ENCODE peak calls at places on chromosomes 13 and 19, in five cellular contexts. One of them, this sample, is unnamed.
A peak's percentile ranks its signal among the peaks of the same experiment; 100 is the strongest.

GRCh38 chr13:48838193-48839000 is 137.3 kb upstream of the FNDC3A start:
- DNase-seq in AG10803: peak; percentile 24
- DNase-seq in neuronal stem cell: no peak
- DNase-seq in mammary epithelial cell: no peak
- DNase-seq in breast epithelium: no peak
- DNase-seq in this sample: peak; percentile 55

GRCh38 chr19:8611890-8612806 is 1.6 kb upstream of the ADAMTS10 start:
- DNase-seq in breast epithelium: no peak
- DNase-seq in neuronal stem cell: no peak
- DNase-seq in mammary epithelial cell: no peak
- DNase-seq in AG10803: peak; percentile 79
- DNase-seq in this sample: peak; percentile 81

GRCh38 chr13:51913421-51914136 is 51.8 kb downstream of the CCDC70 start:
- DNase-seq in neuronal stem cell: no peak
- DNase-seq in mammary epithelial cell: no peak
- DNase-seq in breast epithelium: no peak
- DNase-seq in AG10803: no peak
- DNase-seq in this sample: no peak

GRCh38 chr13:66520511-66521390 is 709.4 kb downstream of the PCDH9 start:
- DNase-seq in neuronal stem cell: no peak
- DNase-seq in breast epithelium: no peak
- DNase-seq in AG10803: no peak
- DNase-seq in mammary epithelial cell: no peak
- DNase-seq in this sample: peak; percentile 4

GRCh38 chr13:37788346-37788745 is 81.2 kb downstream of the TRPC4 start:
- DNase-seq in neuronal stem cell: no peak
- DNase-seq in mammary epithelial cell: no peak
- DNase-seq in breast epithelium: no peak
- DNase-seq in AG10803: no peak
- DNase-seq in this sample: peak; percentile 53

GRCh38 chr19:2426661-2427322 is 594 bp downstream of the TIMM13 start:
- DNase-seq in AG10803: peak; percentile 7
- DNase-seq in mammary epithelial cell: peak; percentile 35
- DNase-seq in neuronal stem cell: peak; percentile 63
- DNase-seq in breast epithelium: no peak
- DNase-seq in this sample: peak; percentile 38

GRCh38 chr19:42132851-42133528 is 744 bp upstream of the POU2F2 start:
- DNase-seq in breast epithelium: peak; percentile 54
- DNase-seq in AG10803: peak; percentile 41
- DNase-seq in mammary epithelial cell: peak; percentile 41
- DNase-seq in neuronal stem cell: peak; percentile 72
- DNase-seq in this sample: peak; percentile 51

GRCh38 chr19:44992336-44993163 is 8.7 kb upstream of the RELB start:
- DNase-seq in breast epithelium: no peak
- DNase-seq in AG10803: no peak
- DNase-seq in neuronal stem cell: no peak
- DNase-seq in mammary epithelial cell: no peak
- DNase-seq in this sample: no peak

DNA sequence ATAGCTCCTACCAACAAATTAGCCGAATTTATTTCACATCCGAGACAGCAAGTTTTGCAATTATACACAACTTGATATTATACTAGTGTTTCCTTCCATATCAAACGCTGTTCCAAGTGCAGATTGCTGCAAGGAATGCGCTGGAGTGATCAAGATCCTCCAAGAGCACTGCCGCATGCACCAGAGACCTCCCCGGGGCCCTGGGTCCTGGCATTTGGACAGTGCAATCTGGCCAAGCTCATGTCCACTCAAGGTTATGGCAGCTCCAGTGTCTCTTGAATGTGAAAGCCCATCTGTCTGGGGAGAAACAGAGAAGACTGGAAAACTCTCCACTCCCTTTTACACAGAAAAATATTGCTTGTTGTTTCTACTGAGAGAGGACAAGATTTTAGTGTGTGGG is 111.9 kb downstream of the HSPH1 start:
- DNase-seq in mammary epithelial cell: no peak
- DNase-seq in neuronal stem cell: no peak
- DNase-seq in AG10803: no peak
- DNase-seq in breast epithelium: no peak
- DNase-seq in this sample: no peak
- H3K4me3 ChIP-seq in mammary epithelial cell: no peak overlapping the region
- H3K4me3 ChIP-seq in neuronal stem cell: no peak overlapping the region
- H3K4me3 ChIP-seq in AG10803: no peak overlapping the region
- H3K4me3 ChIP-seq in breast epithelium: no peak overlapping the region
- H3K4me3 ChIP-seq in this sample: no peak overlapping the region

GRCh38 chr19:22622901-22623840 is 11.0 kb upstream of the ZNF492 start:
- DNase-seq in mammary epithelial cell: no peak
- DNase-seq in AG10803: no peak
- DNase-seq in neuronal stem cell: no peak
- DNase-seq in breast epithelium: no peak
- DNase-seq in this sample: no peak
- H3K4me3 ChIP-seq in mammary epithelial cell: no peak overlapping the region
- H3K4me3 ChIP-seq in AG10803: no peak overlapping the region
- H3K4me3 ChIP-seq in neuronal stem cell: no peak overlapping the region
- H3K4me3 ChIP-seq in breast epithelium: peak overlapping the region; percentile 23
- H3K4me3 ChIP-seq in this sample: no peak overlapping the region

GRCh38 chr19:35298561-35298972 is 6.6 kb downstream of the MAG start:
- DNase-seq in breast epithelium: no peak
- DNase-seq in mammary epithelial cell: no peak
- DNase-seq in AG10803: no peak
- DNase-seq in neuronal stem cell: no peak
- DNase-seq in this sample: no peak

GRCh38 chr19:35301961-35302360 is 10.0 kb downstream of the MAG start:
- DNase-seq in breast epithelium: no peak
- DNase-seq in neuronal stem cell: no peak
- DNase-seq in AG10803: no peak
- DNase-seq in mammary epithelial cell: no peak
- DNase-seq in this sample: no peak

GRCh38 chr19:35297922-35298321 is 6.0 kb downstream of the MAG start:
- DNase-seq in neuronal stem cell: no peak
- DNase-seq in mammary epithelial cell: no peak
- DNase-seq in breast epithelium: no peak
- DNase-seq in AG10803: no peak
- DNase-seq in this sample: no peak

GRCh38 chr19:35300340-35300649 is 8.3 kb downstream of the MAG start:
- DNase-seq in mammary epithelial cell: no peak
- DNase-seq in neuronal stem cell: no peak
- DNase-seq in AG10803: no peak
- DNase-seq in breast epithelium: no peak
- DNase-seq in this sample: no peak

DNA sequence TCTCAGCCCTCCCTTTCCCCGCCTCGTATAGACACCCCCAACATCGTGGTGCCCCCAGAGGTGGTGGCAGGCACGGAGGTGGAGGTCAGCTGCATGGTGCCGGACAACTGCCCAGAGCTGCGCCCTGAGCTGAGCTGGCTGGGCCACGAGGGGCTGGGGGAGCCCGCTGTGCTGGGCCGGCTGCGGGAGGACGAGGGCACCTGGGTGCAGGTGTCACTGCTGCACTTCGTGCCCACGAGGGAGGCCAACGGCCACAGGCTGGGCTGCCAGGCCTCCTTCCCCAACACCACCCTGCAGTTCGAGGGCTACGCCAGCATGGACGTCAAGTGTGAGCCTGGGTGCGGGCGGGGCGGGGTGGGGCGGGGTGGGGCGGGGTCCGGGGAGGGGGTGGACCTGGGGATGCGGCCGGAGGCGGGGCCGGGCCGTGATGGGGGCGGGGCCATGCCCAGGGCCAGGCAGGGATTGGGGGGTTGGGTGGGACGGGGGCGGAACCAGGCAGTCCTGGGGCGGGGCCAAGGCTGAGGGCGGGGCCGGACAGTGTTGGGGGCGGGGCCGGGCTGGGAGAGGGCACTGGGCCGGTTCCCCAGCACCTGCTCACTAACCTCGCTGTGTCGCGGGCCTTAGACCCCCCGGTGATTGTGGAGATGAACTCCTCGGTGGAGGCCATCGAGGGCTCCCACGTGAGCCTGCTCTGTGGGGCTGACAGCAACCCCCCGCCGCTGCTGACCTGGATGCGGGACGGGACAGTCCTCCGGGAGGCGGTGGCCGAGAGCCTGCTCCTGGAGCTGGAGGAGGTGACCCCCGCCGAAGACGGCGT is 7.8 kb downstream of the MAG start:
- DNase-seq in mammary epithelial cell: no peak
- DNase-seq in neuronal stem cell: no peak
- DNase-seq in AG10803: no peak
- DNase-seq in breast epithelium: no peak
- DNase-seq in this sample: no peak
- H3K4me3 ChIP-seq in mammary epithelial cell: no peak overlapping the region
- H3K4me3 ChIP-seq in neuronal stem cell: no peak overlapping the region
- H3K4me3 ChIP-seq in AG10803: no peak overlapping the region
- H3K4me3 ChIP-seq in breast epithelium: no peak overlapping the region
- H3K4me3 ChIP-seq in this sample: no peak overlapping the region

GRCh38 chr19:33235996-33236350 is 10.3 kb upstream of the SLC7A10 start:
- DNase-seq in mammary epithelial cell: no peak
- DNase-seq in breast epithelium: no peak
- DNase-seq in neuronal stem cell: no peak
- DNase-seq in AG10803: no peak
- DNase-seq in this sample: no peak
- H3K4me3 ChIP-seq in mammary epithelial cell: no peak overlapping the region
- H3K4me3 ChIP-seq in breast epithelium: no peak overlapping the region
- H3K4me3 ChIP-seq in neuronal stem cell: no peak overlapping the region
- H3K4me3 ChIP-seq in AG10803: no peak overlapping the region
- H3K4me3 ChIP-seq in this sample: no peak overlapping the region

DNA sequence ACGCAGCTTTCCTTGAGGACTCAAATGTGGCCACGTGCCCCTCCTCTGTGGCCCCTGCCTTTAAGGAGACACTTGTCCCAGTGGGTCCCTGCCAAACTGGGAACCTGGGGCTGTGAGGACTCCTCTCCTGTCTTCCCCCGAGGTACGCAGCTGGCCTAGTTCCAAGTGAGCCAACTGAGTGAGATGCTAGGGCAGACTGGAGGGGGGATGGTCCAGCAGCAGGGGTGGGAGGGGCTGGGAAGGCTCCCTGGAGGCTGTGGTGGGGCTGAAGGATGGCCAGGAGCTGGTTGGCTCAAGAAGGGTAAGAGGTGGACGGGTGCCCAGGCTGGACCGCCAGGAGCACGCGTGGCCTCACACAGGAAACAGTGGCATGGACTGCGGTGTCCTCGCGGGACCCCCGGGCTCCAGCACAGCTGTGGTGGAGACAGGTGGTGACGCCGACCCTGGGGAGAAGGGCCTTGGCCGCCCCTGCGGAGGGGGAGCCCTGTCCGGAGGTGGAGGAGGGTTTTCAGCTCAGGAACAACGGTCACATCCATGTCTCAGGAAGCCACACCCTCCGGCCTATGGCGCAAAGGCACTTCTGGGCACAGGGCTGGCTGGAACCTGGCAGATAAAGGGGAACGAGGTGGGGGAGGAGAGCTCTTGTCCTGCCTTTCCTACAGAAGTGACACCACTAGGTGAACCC is 45.8 kb downstream of the MLLT1 start:
- DNase-seq in mammary epithelial cell: no peak
- DNase-seq in breast epithelium: no peak
- DNase-seq in neuronal stem cell: no peak
- DNase-seq in AG10803: peak; percentile 29
- DNase-seq in this sample: peak; percentile 44
- H3K4me3 ChIP-seq in mammary epithelial cell: no peak overlapping the region
- H3K4me3 ChIP-seq in breast epithelium: no peak overlapping the region
- H3K4me3 ChIP-seq in neuronal stem cell: no peak overlapping the region
- H3K4me3 ChIP-seq in AG10803: no peak overlapping the region
- H3K4me3 ChIP-seq in this sample: no peak overlapping the region

DNA sequence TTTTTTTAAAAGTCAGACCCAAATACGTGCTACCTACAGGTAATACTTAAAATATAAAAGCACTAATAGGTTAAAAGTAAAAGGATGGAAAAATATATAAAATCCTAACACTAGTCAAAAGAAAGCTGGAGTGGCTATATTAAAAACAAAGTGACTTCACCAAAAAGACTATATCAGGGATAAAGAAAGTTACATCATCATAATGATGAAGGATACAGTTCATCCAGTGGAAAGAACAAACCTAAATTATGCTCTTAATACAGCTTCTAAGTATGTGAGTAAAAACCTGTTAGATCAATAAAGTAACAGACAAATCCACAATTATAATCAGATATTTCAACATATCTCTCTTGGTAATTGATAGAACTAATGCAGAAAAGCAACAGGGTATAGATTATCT is 1.1 kb upstream of the ZNF780B start:
- DNase-seq in AG10803: no peak
- DNase-seq in mammary epithelial cell: no peak
- DNase-seq in breast epithelium: no peak
- DNase-seq in neuronal stem cell: no peak
- DNase-seq in this sample: no peak
- H3K4me3 ChIP-seq in AG10803: no peak overlapping the region
- H3K4me3 ChIP-seq in mammary epithelial cell: peak overlapping the region; percentile 71
- H3K4me3 ChIP-seq in breast epithelium: no peak overlapping the region
- H3K4me3 ChIP-seq in neuronal stem cell: peak overlapping the region; percentile 88
- H3K4me3 ChIP-seq in this sample: no peak overlapping the region

DNA sequence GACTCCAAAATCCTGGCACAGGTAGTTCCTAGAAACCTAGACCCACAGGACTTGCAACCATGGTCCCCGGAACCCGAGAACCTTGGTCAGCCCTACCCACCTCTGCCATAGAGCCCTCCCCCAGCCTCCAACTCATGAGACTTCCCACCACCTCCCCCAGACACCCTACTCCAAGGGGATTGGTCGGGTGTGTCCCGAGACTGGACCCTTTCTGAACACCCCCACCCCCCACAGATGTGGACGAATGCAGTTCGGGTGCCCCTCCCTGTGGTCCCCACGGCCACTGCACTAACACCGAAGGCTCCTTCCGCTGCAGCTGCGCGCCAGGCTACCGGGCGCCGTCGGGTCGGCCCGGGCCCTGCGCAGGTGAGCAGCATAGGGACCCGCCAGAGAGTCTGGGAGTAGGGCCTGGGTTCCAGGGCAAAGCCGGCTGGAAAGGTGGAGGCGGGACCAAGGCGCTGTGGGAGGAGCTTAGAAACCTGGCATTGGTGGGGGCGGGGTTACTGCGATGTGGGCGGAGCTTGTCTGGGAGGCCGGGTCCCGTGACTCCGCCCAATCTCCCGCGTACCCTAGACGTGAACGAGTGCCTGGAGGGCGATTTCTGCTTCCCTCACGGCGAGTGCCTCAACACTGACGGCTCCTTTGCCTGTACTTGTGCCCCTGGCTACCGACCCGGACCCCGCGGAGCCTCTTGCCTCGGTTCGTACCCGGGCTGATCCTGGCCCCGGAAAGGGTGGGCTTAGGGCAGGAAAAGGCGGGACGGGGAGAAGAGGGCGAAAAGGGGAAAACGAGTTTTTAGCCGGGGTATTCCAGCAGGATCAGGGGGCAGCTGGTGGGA is 11.9 kb downstream of the LTBP4 start:
- DNase-seq in AG10803: no peak
- DNase-seq in breast epithelium: no peak
- DNase-seq in neuronal stem cell: no peak
- DNase-seq in mammary epithelial cell: no peak
- DNase-seq in this sample: no peak
- H3K4me3 ChIP-seq in AG10803: peak overlapping the region; percentile 87
- H3K4me3 ChIP-seq in breast epithelium: peak overlapping the region; percentile 54
- H3K4me3 ChIP-seq in neuronal stem cell: no peak overlapping the region
- H3K4me3 ChIP-seq in mammary epithelial cell: no peak overlapping the region
- H3K4me3 ChIP-seq in this sample: peak overlapping the region; percentile 86

DNA sequence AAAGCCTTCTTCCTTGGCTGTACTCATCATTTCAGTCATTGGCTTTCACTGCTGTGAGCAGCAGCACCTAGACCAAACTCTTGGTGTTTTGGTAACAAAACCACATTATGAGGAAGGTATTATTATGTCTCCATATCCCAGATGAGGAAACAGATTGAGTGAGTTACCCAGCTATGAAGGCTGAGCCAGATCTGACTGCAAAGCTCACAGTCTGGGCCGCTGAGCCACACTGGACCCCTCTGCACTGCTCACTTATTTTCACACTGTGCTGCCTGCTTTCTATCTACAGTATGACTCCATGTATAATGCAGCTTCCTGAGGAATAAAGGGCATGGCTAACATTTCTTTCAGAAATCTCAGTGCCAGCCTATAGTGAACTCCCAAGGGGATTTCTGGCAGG is 24.5 kb downstream of the CRYL1 start:
- DNase-seq in neuronal stem cell: no peak
- DNase-seq in mammary epithelial cell: no peak
- DNase-seq in breast epithelium: no peak
- DNase-seq in AG10803: no peak
- DNase-seq in this sample: no peak
- H3K4me3 ChIP-seq in neuronal stem cell: no peak overlapping the region
- H3K4me3 ChIP-seq in mammary epithelial cell: no peak overlapping the region
- H3K4me3 ChIP-seq in breast epithelium: no peak overlapping the region
- H3K4me3 ChIP-seq in AG10803: no peak overlapping the region
- H3K4me3 ChIP-seq in this sample: no peak overlapping the region